ENCODE peak calls at places on chromosomes 7 and 10, in six cellular contexts. I, E, X, B, V and P are unnamed samples.

GRCh38 chr10:71880425-71881306 is 29.6 kb upstream of the PSAP start:
- DNase-seq in E (no peak), V (no peak), X (no peak), I (peak; percentile 37), B (no peak), P (no peak)

GRCh38 chr10:129755075-129756020 is 208.7 kb downstream of the EBF3 start:
- DNase-seq in B (no peak), X (peak; percentile 33), I (no peak), V (peak; percentile 78), E (no peak), P (no peak)

GRCh38 chr10:71383972-71384687 is 12.6 kb upstream of the CDH23 start:
- DNase-seq in V (no peak), E (peak; percentile 78), B (peak; percentile 28), X (peak; percentile 69), I (peak; percentile 68), P (peak; percentile 59)

GRCh38 chr10:15805395-15806058 is 54.8 kb downstream of the MINDY3 start:
- DNase-seq in V (no peak), E (no peak), I (no peak), B (no peak), X (no peak), P (no peak)

GRCh38 chr10:17407040-17407439 is 47.4 kb downstream of the ST8SIA6 start:
- DNase-seq in E (no peak), B (no peak), I (no peak), V (no peak), X (no peak), P (no peak)

GRCh38 chr7:151731022-151731441 is 145.9 kb downstream of the PRKAG2 start:
- DNase-seq in I (no peak), B (no peak), X (no peak), E (no peak), V (no peak), P (no peak)

GRCh38 chr7:95886501-95887090 is 114.2 kb downstream of the DYNC1I1 start:
- DNase-seq in I (no peak), V (peak; percentile 64), B (peak; percentile 49), X (no peak), E (no peak), P (no peak)

GRCh38 chr10:34163075-34163905 is 651.8 kb downstream of the PARD3 start:
- DNase-seq in V (no peak), I (no peak), E (no peak), X (no peak), B (peak; percentile 7), P (no peak)

GRCh38 chr10:76033457-76034196 is 602.2 kb downstream of the LRMDA start:
- DNase-seq in V (no peak), B (peak; percentile 51), I (no peak), X (no peak), E (no peak), P (no peak)

GRCh38 chr7:12945901-12946300 is 258.5 kb downstream of the ARL4A start:
- DNase-seq in E (no peak), B (peak; percentile 53), X (no peak), V (no peak), I (no peak), P (no peak)

GRCh38 chr10:70966848-70967553 is 78.6 kb upstream of the PCBD1 start:
- DNase-seq in X (no peak), I (no peak), E (no peak), B (no peak), V (no peak), P (no peak)

GRCh38 chr10:3869036-3869435 is 84.0 kb upstream of the KLF6 start:
- DNase-seq in I (no peak), V (no peak), X (no peak), B (no peak), E (no peak), P (no peak)

GRCh38 chr7:70793767-70794166 is 338.2 kb upstream of the GALNT17 start:
- DNase-seq in X (no peak), I (no peak), V (no peak), B (no peak), E (no peak), P (no peak)

GRCh38 chr10:117544729-117545140 is 2.2 kb downstream of the EMX2 start:
- DNase-seq in B (no peak), X (no peak), I (no peak), E (no peak), V (no peak), P (no peak)

GRCh38 chr10:49408437-49409306 is 12.8 kb upstream of the DRGX start:
- DNase-seq in E (peak; percentile 11), V (no peak), B (no peak), I (no peak), X (no peak), P (no peak)

GRCh38 chr7:30212720-30213119 is 71.7 kb upstream of the ZNRF2 start:
- DNase-seq in V (peak; percentile 77), I (no peak), E (peak; percentile 35), B (no peak), X (peak; percentile 56), P (no peak)

GRCh38 chr7:88233828-88234227 is 14.0 kb upstream of the SRI start:
- DNase-seq in X (no peak), V (no peak), B (no peak), I (no peak), E (no peak), P (no peak)

GRCh38 chr7:157685430-157686284 is 348.9 kb downstream of the DNAJB6 start:
- DNase-seq in I (no peak), X (no peak), B (no peak), V (no peak), E (no peak), P (no peak)

GRCh38 chr10:131983780-131984179 is 2.1 kb upstream of the BNIP3 start:
- DNase-seq in E (no peak), I (no peak), B (peak; percentile 95), X (peak; percentile 9), V (no peak), P (no peak)

GRCh38 chr10:111455776-111456426 is 379.1 kb downstream of the ADRA2A start:
- DNase-seq in X (no peak), B (no peak), E (no peak), V (no peak), I (no peak), P (no peak)

GRCh38 chr7:21768279-21768678 is 177.4 kb downstream of the CDCA7L start:
- DNase-seq in E (no peak), I (no peak), B (no peak), V (no peak), X (no peak), P (no peak)

GRCh38 chr10:3588816-3589215 is 196.2 kb downstream of the KLF6 start:
- DNase-seq in E (no peak), I (no peak), V (peak; percentile 66), X (no peak), B (no peak), P (no peak)

GRCh38 chr10:115830260-115830970 is 442.6 kb downstream of the GFRA1 start:
- DNase-seq in X (no peak), B (peak; percentile 64), V (no peak), I (no peak), E (no peak), P (no peak)

GRCh38 chr7:17302575-17303142 is 4.2 kb downstream of the AHR start:
- DNase-seq in X (no peak), B (peak; percentile 65), V (no peak), E (no peak), I (no peak), P (peak; percentile 4)

GRCh38 chr10:114709966-114710365 is 51.9 kb upstream of the ABLIM1 start:
- DNase-seq in B (peak; percentile 45), I (no peak), X (no peak), V (no peak), E (no peak), P (no peak)

GRCh38 chr10:132745971-132746370 is 40.0 kb downstream of the NKX6-2 start:
- DNase-seq in I (no peak), E (no peak), B (no peak), X (no peak), V (no peak), P (no peak)

GRCh38 chr10:130335336-130335735 is 199.1 kb downstream of the GLRX3 start:
- DNase-seq in X (no peak), I (no peak), E (no peak), V (no peak), B (no peak), P (no peak)

GRCh38 chr10:110725809-110726641 is 81.9 kb downstream of the RBM20 start:
- DNase-seq in I (peak; percentile 75), X (no peak), B (no peak), V (no peak), E (peak; percentile 29), P (no peak)

GRCh38 chr7:141464551-141464950 is 86.7 kb upstream of the AGK start:
- DNase-seq in X (no peak), V (no peak), E (no peak), B (no peak), I (no peak), P (no peak)

GRCh38 chr10:26367771-26368170 is 70.4 kb upstream of the APBB1IP start:
- DNase-seq in I (no peak), B (no peak), V (no peak), X (no peak), E (peak; percentile 81), P (no peak)

GRCh38 chr7:3923307-3923918 is 622.4 kb downstream of the SDK1 start:
- DNase-seq in I (no peak), B (no peak), X (no peak), V (no peak), E (no peak), P (no peak)

DNA sequence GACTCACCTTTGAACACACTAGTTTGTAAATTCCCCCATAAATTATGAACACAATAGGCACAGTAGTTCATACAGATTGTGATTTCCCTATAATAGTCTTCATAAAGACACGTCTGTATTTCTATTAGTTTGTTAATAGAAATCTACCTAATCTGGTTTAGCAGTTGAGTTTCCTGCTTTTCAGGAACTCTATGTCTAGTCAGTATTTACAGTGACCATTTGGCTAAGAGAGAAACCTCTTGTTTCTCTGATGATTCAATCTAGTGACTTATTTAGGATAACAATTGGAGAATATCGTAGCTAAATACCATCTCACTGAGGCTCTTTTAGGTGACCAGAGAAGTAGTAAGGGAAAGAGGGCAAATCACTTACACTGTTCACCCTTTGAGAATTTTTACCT is 5.9 kb upstream of the HERPUD2 start:
- DNase-seq in V (no peak), B (no peak), E (no peak), I (no peak), X (no peak), P (no peak)
- H3K9me3 ChIP-seq in V (no peaks in the 10 kb centered on the region), B (no peaks in the 10 kb centered on the region), E (no peaks in the 10 kb centered on the region), I (no peaks in the 10 kb centered on the region), X (no peaks in the 10 kb centered on the region), P (no peaks in the 10 kb centered on the region)

GRCh38 chr10:119241066-119241465 is 33.7 kb downstream of the GRK5 start:
- DNase-seq in V (no peak), X (no peak), E (no peak), I (no peak), B (no peak), P (no peak)
- H3K27ac ChIP-seq in V (no peak overlapping the region), X (no peak overlapping the region), E (no peak overlapping the region), I (no peak overlapping the region), B (no peak overlapping the region), P (no peak overlapping the region)

GRCh38 chr10:79234391-79235318 is 112.6 kb upstream of the PPIF start:
- DNase-seq in X (no peak), E (no peak), B (no peak), V (no peak), I (no peak), P (no peak)
- H3K4me1 ChIP-seq in X (peaks cover 24% of the 10 kb centered on the region), E (peaks cover 28% of the 10 kb centered on the region), B (peaks cover 22% of the 10 kb centered on the region), V (peaks cover 63% of the 10 kb centered on the region), I (peaks cover 15% of the 10 kb centered on the region), P (no peaks in the 10 kb centered on the region)

DNA sequence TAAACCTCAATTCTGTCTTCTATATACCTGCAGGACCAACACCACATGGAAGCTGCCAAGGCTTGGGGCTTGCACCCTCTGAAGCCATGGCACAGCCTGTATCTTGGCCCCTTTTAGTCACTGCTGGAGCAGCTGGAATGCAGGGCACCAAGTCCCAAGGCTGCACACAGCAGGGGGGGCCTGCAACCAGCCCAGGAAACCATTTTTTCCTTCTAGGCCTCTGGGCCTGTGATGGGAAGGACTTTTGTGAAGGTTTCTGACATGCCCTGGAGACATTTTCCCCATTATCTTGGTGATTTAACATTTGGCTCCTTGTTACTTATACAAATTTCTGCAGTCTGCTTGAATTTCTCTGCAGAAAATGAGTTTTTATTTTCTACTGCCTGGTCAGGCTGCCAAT is 123.2 kb upstream of the PCGF5 start:
- DNase-seq in E (no peak), I (no peak), V (no peak), X (no peak), B (no peak), P (no peak)
- H3K9me3 ChIP-seq in E (no peaks in the 10 kb centered on the region), I (no peaks in the 10 kb centered on the region), V (peaks cover 15% of the 10 kb centered on the region), X (peaks cover 7% of the 10 kb centered on the region), B (no peaks in the 10 kb centered on the region), P (no peaks in the 10 kb centered on the region)